ENCODE peak calls at places on chromosome 6, in eight cellular contexts. V is CD8-positive, alpha-beta T cell; Y is cardiac muscle cell; D is GM23248; Z is endodermal cell; U is body of pancreas; L is left ventricle myocardium inferior; N is OCI-LY7. M is an unnamed sample.
A peak's percentile ranks its signal among the peaks of the same experiment; 100 is the strongest.

GRCh38 chr6:155583997-155584396 is 128.4 kb upstream of the NOX3 start:
- DNase-seq in V (no peak), Y (no peak), D (no peak), Z (no peak), U (no peak), L (no peak), N (no peak), M (no peak)

GRCh38 chr6:27230758-27231111 is 16.8 kb upstream of the PRSS16 start:
- DNase-seq in V (no peak), Y (no peak), D (no peak), Z (no peak), U (no peak), L (no peak), N (no peak), M (no peak)

GRCh38 chr6:52371656-52372151 is 9.8 kb downstream of the PAQR8 start:
- DNase-seq in V (no peak), Y (peak; percentile 50), D (no peak), Z (no peak), U (no peak), L (no peak), N (no peak), M (peak; percentile 36)

GRCh38 chr6:56923565-56923964 is 31.3 kb upstream of the BEND6 start:
- DNase-seq in V (no peak), Y (no peak), D (no peak), Z (no peak), U (no peak), L (no peak), N (no peak), M (no peak)

GRCh38 chr6:99512033-99512432 is 3.2 kb downstream of the USP45 start:
- DNase-seq in V (no peak), Y (no peak), D (no peak), Z (no peak), U (no peak), L (no peak), N (no peak), M (no peak)

GRCh38 chr6:144160452-144160851 is 10.1 kb downstream of the STX11 start:
- DNase-seq in V (no peak), Y (no peak), D (no peak), Z (no peak), U (no peak), L (no peak), N (no peak), M (no peak)

GRCh38 chr6:31834704-31835375 is 7.3 kb downstream of the HSPA1B start:
- DNase-seq in V (peak; percentile 81), Y (no peak), D (peak; percentile 80), Z (peak; percentile 86), U (peak; percentile 69), L (peak; percentile 74), N (peak; percentile 81), M (peak; percentile 91)

GRCh38 chr6:44702292-44702691 is 314.8 kb downstream of the CDC5L start:
- DNase-seq in V (no peak), Y (peak; percentile 14), D (peak; percentile 57), Z (no peak), U (no peak), L (no peak), N (no peak), M (no peak)

GRCh38 chr6:168988801-168989200 is 264.8 kb downstream of the THBS2 start:
- DNase-seq in V (no peak), Y (peak; percentile 82), D (peak; percentile 42), Z (no peak), U (no peak), L (no peak), N (no peak), M (no peak)

GRCh38 chr6:6542357-6542756 is 46.2 kb upstream of the LY86 start:
- DNase-seq in V (no peak), Y (no peak), D (no peak), Z (no peak), U (no peak), L (no peak), N (no peak), M (no peak)

GRCh38 chr6:6545616-6546317 is 42.8 kb upstream of the LY86 start:
- DNase-seq in V (no peak), Y (no peak), D (no peak), Z (no peak), U (no peak), L (no peak), N (no peak), M (no peak)

GRCh38 chr6:6543181-6543879 is 45.2 kb upstream of the LY86 start:
- DNase-seq in V (no peak), Y (no peak), D (peak; percentile 24), Z (no peak), U (no peak), L (no peak), N (peak; percentile 20), M (no peak)

GRCh38 chr6:6547111-6547879 is 41.2 kb upstream of the LY86 start:
- DNase-seq in V (peak; percentile 82), Y (peak; percentile 90), D (peak; percentile 79), Z (peak; percentile 97), U (peak; percentile 89), L (peak; percentile 86), N (peak; percentile 87), M (peak; percentile 89)

GRCh38 chr6:6546318-6547110 is 42.0 kb upstream of the LY86 start:
- DNase-seq in V (no peak), Y (peak; percentile 41), D (no peak), Z (peak; percentile 83), U (peak; percentile 44), L (peak; percentile 48), N (peak; percentile 10), M (peak; percentile 89)
- H3K27ac ChIP-seq in V (no peak overlapping the region), Y (no peak overlapping the region), D (no peak overlapping the region), Z (no peak overlapping the region), U (no peak overlapping the region), L (peak overlapping the region; percentile 66), N (no peak overlapping the region), M (no peak overlapping the region)

DNA sequence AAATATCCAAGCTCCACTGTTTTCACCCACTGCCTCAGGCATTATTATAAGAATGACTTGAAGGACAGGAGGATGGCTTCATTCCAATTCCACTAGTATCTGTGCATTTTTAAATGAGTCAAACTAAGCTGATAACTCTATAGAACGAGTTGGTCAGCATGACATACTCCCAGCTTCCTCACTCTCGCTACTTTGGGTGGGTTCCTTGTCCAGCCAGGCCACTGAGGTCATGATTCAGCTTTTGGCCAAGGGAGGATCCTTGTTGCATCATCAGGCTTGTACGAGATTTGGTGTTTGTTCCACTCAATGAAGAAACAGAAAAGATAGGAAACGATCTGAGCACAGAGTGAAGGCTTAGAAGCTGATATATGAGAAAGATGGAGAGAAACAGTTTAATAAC is 19.8 kb downstream of the NEDD9 start:
- DNase-seq in V (no peak), Y (peak; percentile 87), D (peak; percentile 84), Z (no peak), U (no peak), L (peak; percentile 52), N (no peak), M (peak; percentile 69)
- H3K27ac ChIP-seq in V (no peak overlapping the region), Y (no peak overlapping the region), D (peak overlapping the region; percentile 28), Z (no peak overlapping the region), U (no peak overlapping the region), L (peak overlapping the region; percentile 87), N (no peak overlapping the region), M (peak overlapping the region; percentile 82)

GRCh38 chr6:132731086-132731485 is 17.2 kb upstream of the VNN1 start:
- DNase-seq in V (no peak), Y (no peak), D (peak; percentile 40), Z (no peak), U (no peak), L (no peak), N (no peak), M (no peak)
- H3K27ac ChIP-seq in V (no peak overlapping the region), Y (no peak overlapping the region), D (peak overlapping the region; percentile 55), Z (no peak overlapping the region), U (no peak overlapping the region), L (no peak overlapping the region), N (no peak overlapping the region), M (no peak overlapping the region)

GRCh38 chr6:104123227-104123626 is 736.5 kb downstream of the HACE1 start:
- DNase-seq in V (no peak), Y (no peak), D (no peak), Z (peak; percentile 57), U (no peak), L (no peak), N (no peak), M (no peak)
- H3K27ac ChIP-seq in V (no peak overlapping the region), Y (no peak overlapping the region), D (no peak overlapping the region), Z (no peak overlapping the region), U (no peak overlapping the region), L (no peak overlapping the region), N (no peak overlapping the region), M (no peak overlapping the region)

GRCh38 chr6:106522557-106522956 is 106.7 kb downstream of the RTN4IP1 start:
- DNase-seq in V (no peak), Y (no peak), D (no peak), Z (no peak), U (no peak), L (no peak), N (peak; percentile 49), M (no peak)
- H3K27ac ChIP-seq in V (peak overlapping the region; percentile 79), Y (no peak overlapping the region), D (no peak overlapping the region), Z (no peak overlapping the region), U (no peak overlapping the region), L (no peak overlapping the region), N (peak overlapping the region; percentile 95), M (peak overlapping the region; percentile 80)

GRCh38 chr6:136403166-136403980 is 113.7 kb upstream of the BCLAF1 start:
- DNase-seq in V (no peak), Y (peak; percentile 86), D (peak; percentile 96), Z (no peak), U (no peak), L (no peak), N (no peak), M (no peak)

GRCh38 chr6:136405410-136406029 is 115.9 kb upstream of the BCLAF1 start:
- DNase-seq in V (no peak), Y (peak; percentile 43), D (peak; percentile 26), Z (no peak), U (peak; percentile 11), L (no peak), N (no peak), M (no peak)

GRCh38 chr6:136404627-136405310 is 115.1 kb upstream of the BCLAF1 start:
- DNase-seq in V (no peak), Y (no peak), D (no peak), Z (no peak), U (no peak), L (no peak), N (no peak), M (no peak)

GRCh38 chr6:136401749-136402148 is 112.1 kb upstream of the BCLAF1 start:
- DNase-seq in V (no peak), Y (no peak), D (peak; percentile 64), Z (no peak), U (no peak), L (no peak), N (no peak), M (no peak)

GRCh38 chr6:136404007-136404406 is 114.4 kb upstream of the BCLAF1 start:
- DNase-seq in V (no peak), Y (no peak), D (no peak), Z (no peak), U (no peak), L (no peak), N (no peak), M (no peak)
- H3K27ac ChIP-seq in V (no peak overlapping the region), Y (no peak overlapping the region), D (peak overlapping the region; percentile 95), Z (no peak overlapping the region), U (no peak overlapping the region), L (no peak overlapping the region), N (no peak overlapping the region), M (no peak overlapping the region)